ENCODE peak calls at places on chromosomes 16 and 17, in eight cellular contexts. U is uterus, N is thoracic aorta, A is tibial artery, I is lower lobe of right lung, G is tibial nerve, C is breast epithelium, D is neural progenitor cell. Q is an unnamed sample.

GRCh38 chr17:69567130-69567529 is 152.6 kb downstream of the MAP2K6 start:
- DNase-seq in G (no peak), A (no peak), D (peak; percentile 34), U (no peak), C (no peak), I (no peak), N (no peak), Q (no peak)

GRCh38 chr17:7515912-7516610 is 31.9 kb downstream of the POLR2A start:
- DNase-seq in A (no peak), D (no peak), N (no peak), G (no peak), I (peak; percentile 58), C (no peak), U (no peak), Q (no peak)

GRCh38 chr16:54204756-54205155 is 81.8 kb downstream of the IRX3 start:
- DNase-seq in D (no peak), C (no peak), I (no peak), U (no peak), A (no peak), G (no peak), N (no peak), Q (no peak)

GRCh38 chr16:85428168-85428898 is 184.8 kb upstream of the GSE1 start:
- DNase-seq in D (peak; percentile 60), U (peak; percentile 33), A (peak; percentile 23), G (no peak), N (no peak), C (no peak), I (peak; percentile 67), Q (no peak)

GRCh38 chr16:1194665-1195392 is 30.2 kb downstream of the TPSG1 start:
- DNase-seq in A (no peak), U (no peak), G (no peak), D (peak; percentile 67), I (no peak), C (no peak), N (no peak), Q (no peak)

GRCh38 chr16:77406680-77407079 is 28.2 kb downstream of the ADAMTS18 start:
- DNase-seq in C (no peak), A (no peak), G (no peak), N (no peak), D (no peak), I (no peak), U (no peak), Q (peak; percentile 8)

GRCh38 chr17:74729368-74729767 is 7.7 kb upstream of the RAB37 start:
- DNase-seq in G (no peak), C (no peak), D (no peak), U (no peak), N (no peak), A (no peak), I (no peak), Q (no peak)

GRCh38 chr16:997440-998051 is 16.0 kb downstream of the SOX8 start:
- DNase-seq in D (peak; percentile 83), A (peak; percentile 35), N (no peak), C (no peak), I (no peak), U (peak; percentile 55), G (no peak), Q (peak; percentile 60)

GRCh38 chr17:3754458-3755334 is 31.0 kb downstream of the HASPIN start:
- DNase-seq in G (no peak), I (peak; percentile 93), D (peak; percentile 95), N (no peak), C (peak; percentile 95), U (no peak), A (no peak), Q (peak; percentile 96)

GRCh38 chr16:588639-588888 is 1.3 kb upstream of the RAB40C start:
- DNase-seq in I (peak; percentile 79), G (no peak), A (no peak), C (no peak), D (peak; percentile 81), N (peak; percentile 19), U (no peak), Q (peak; percentile 54)

GRCh38 chr17:81142301-81143199 is 22.8 kb upstream of the PVALEF start:
- DNase-seq in I (peak; percentile 88), A (peak; percentile 75), C (peak; percentile 82), G (peak; percentile 88), U (peak; percentile 65), N (peak; percentile 30), D (peak; percentile 88), Q (peak; percentile 60)

GRCh38 chr16:2501938-2502900 is 11.5 kb upstream of the ATP6V0C start:
- DNase-seq in A (no peak), D (no peak), G (no peak), U (no peak), I (no peak), C (no peak), N (no peak), Q (no peak)

GRCh38 chr16:2499454-2499853 is 14.3 kb upstream of the ATP6V0C start:
- DNase-seq in N (no peak), G (no peak), D (no peak), U (no peak), I (no peak), C (no peak), A (no peak), Q (no peak)

GRCh38 chr16:2499890-2500633 is 13.7 kb upstream of the ATP6V0C start:
- DNase-seq in G (no peak), I (no peak), N (no peak), A (no peak), U (no peak), D (no peak), C (no peak), Q (no peak)

GRCh38 chr16:2500937-2501750 is 12.6 kb upstream of the ATP6V0C start:
- DNase-seq in G (peak; percentile 86), U (peak; percentile 85), I (peak; percentile 89), A (peak; percentile 79), C (peak; percentile 85), D (peak; percentile 91), N (peak; percentile 51), Q (peak; percentile 49)

DNA sequence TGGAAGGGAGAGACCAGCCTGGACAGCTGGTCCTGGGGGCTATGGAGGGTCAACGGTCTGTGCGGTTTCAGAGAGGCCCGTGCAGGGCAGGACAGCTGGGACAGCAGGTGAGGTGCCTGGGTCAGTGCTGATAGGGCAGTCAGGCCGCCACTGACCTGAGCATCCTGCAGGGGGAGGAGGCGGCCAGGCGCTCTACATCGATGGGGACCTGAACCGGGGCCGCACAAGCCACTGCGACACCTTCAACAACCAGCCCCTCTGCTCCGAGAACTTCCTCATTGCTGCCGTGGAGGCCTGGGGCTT is 13.2 kb upstream of the ATP6V0C start:
- DNase-seq in C (no peak), I (no peak), A (no peak), N (no peak), D (peak; percentile 29), G (no peak), U (no peak), Q (no peak)
- TF ChIP-seq CTCF in C (no peak), I (no peak), A (no peak), N (no peak), D (no peak), G (no peak), U (no peak), Q (no peak)

DNA sequence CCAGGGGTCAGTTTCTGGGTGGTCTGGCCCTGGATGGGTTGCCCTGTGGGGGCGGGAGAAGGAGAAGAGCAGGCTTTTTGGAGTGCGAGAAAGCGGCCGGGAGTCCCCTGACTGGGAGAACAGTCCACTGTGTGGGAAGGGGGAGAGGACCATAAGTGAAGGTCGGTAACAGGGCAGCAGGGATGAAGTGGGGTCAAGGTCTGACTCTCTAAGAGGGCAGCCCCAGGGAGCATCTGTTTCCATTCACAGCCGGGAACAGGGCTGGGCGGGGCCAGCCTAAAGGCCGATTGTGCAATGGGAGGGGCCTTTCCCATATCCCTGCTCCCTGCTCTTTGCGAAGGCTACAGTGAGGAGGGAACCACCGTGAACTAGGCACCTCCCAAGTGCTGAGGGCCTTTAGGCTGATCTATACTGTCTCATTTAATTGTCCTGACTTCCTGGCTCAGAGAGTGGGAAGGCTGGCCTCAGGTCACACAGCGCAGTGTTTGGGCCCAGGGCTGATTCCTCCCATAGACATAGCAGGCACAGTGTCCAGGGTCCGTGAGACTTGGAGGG is 10.4 kb upstream of the WFDC1 start:
- DNase-seq in D (peak; percentile 61), N (no peak), A (peak; percentile 57), G (peak; percentile 77), U (peak; percentile 65), C (no peak), I (peak; percentile 59), Q (no peak)
- H3K27ac ChIP-seq in D (no peak overlapping the region), N (no peak overlapping the region), A (no peak overlapping the region), G (peak overlapping the region; percentile 21), U (peak overlapping the region; percentile 21), C (no peak overlapping the region), I (peak overlapping the region; percentile 75), Q (no peak overlapping the region)

DNA sequence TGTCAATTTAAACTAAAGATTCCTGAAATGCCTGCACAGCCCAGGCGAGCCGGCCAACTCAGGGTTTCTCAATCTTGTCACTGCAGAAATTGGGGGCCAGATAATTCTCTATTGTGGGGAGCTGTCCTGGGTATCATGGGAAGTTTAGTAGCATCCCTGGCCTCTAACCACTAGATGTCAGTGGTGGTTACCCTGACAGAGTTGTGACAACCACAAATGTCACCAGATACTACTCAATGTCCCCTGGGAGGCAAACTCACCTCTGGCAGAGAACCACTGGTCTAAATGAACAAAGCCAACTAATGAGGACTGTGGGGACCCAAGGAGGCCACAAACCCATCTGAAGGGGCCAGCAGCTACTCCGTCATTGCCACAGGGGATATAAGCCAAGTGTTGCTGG is 90.9 kb downstream of the MYH11 start:
- DNase-seq in G (peak; percentile 27), I (no peak), C (no peak), A (no peak), D (peak; percentile 77), N (no peak), U (no peak), Q (peak; percentile 24)
- H3K36me3 ChIP-seq in G (no peaks in the 10 kb centered on the region), I (no peaks in the 10 kb centered on the region), C (no peaks in the 10 kb centered on the region), A (peaks cover 94% of the 10 kb centered on the region), D (no peaks in the 10 kb centered on the region), N (peaks cover 65% of the 10 kb centered on the region), U (no peaks in the 10 kb centered on the region), Q (no peaks in the 10 kb centered on the region)

DNA sequence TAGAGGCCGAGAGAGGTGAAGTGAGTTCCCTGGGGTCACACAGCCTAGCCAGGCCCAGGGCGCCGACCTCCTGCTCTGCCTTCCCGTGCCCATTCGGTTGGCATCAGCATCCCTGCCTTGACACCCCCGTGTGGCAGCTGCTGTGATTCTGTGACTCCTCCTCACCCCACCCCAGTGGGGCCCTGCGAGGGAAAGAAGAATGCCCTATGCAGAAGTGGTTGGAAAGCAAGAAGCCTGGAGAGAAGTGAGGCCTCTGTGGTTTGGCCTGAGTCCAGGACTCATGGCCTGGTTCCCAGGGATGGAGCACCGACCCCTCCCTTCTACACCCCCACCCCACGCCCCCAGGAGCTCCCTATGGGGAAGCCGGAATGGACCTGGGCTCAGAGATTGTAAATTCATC is 296.2 kb downstream of the SEC14L1 start:
- DNase-seq in I (no peak), G (no peak), N (no peak), A (peak; percentile 61), U (no peak), C (no peak), D (no peak), Q (no peak)
- TF ChIP-seq CTCF in I (no peak), G (no peak), N (no peak), A (no peak), U (no peak), C (no peak), D (no peak), Q (no peak)